ENCODE peak calls at places on chromosomes 1 and 21, in seven cellular contexts. Q is substantia nigra; X is CD4-positive, alpha-beta memory T cell; L is myocyte; O is AG09309; H is lower leg skin; N is endothelial cell. T is an unnamed sample.

GRCh38 chr1:33390550-33390949 is 40.3 kb downstream of the PHC2 start:
- DNase-seq in L (no peak), O (no peak), X (no peak), H (no peak), N (no peak), Q (no peak), T (no peak)

GRCh38 chr1:204503913-204504519 is 9.4 kb upstream of the PIK3C2B start:
- DNase-seq in Q (no peak), N (no peak), X (no peak), L (no peak), O (no peak), H (no peak), T (no peak)

GRCh38 chr1:116537439-116537838 is 33.4 kb downstream of the CD58 start:
- DNase-seq in H (no peak), X (no peak), N (no peak), Q (no peak), O (no peak), L (no peak), T (no peak)

GRCh38 chr1:236163460-236164153 is 21.3 kb downstream of the GPR137B start:
- DNase-seq in L (no peak), N (no peak), H (peak), X (no peak), Q (no peak), O (no peak), T (no peak)

GRCh38 chr1:212669102-212669501 is 30.5 kb downstream of the BATF3 start:
- DNase-seq in Q (no peak), O (no peak), L (peak), H (no peak), N (peak), X (no peak), T (peak)

GRCh38 chr21:46155514-46156377 is at the start of gene FTCD:
- DNase-seq in H (peak), L (no peak), O (no peak), X (no peak), Q (no peak), N (no peak), T (no peak)

GRCh38 chr1:31571340-31572295 is 4.7 kb upstream of the TINAGL1 start:
- DNase-seq in X (no peak), Q (no peak), L (no peak), O (no peak), H (no peak), N (no peak), T (no peak)

GRCh38 chr1:26278303-26278702 is 1.6 kb upstream of the SH3BGRL3 start:
- DNase-seq in L (peak), Q (peak), H (peak), X (no peak), N (no peak), O (peak), T (no peak)

GRCh38 chr1:104172243-104172681 is 422.6 kb downstream of the AMY1C start:
- DNase-seq in O (no peak), L (no peak), X (no peak), H (no peak), Q (no peak), N (no peak), T (no peak)

GRCh38 chr1:183296782-183297181 is 110.7 kb downstream of the LAMC2 start:
- DNase-seq in N (no peak), O (no peak), H (no peak), Q (no peak), L (no peak), X (no peak), T (no peak)

GRCh38 chr1:28580706-28581530 is 11.1 kb upstream of the RAB42 start:
- DNase-seq in O (no peak), N (no peak), Q (no peak), L (peak), H (peak), X (peak), T (no peak)

GRCh38 chr1:120178799-120179419 is 2.6 kb upstream of the SEC22B start:
- DNase-seq in O (no peak), H (no peak), X (no peak), Q (no peak), N (no peak), L (peak), T (peak)

GRCh38 chr1:1334835-1335234 is 3.8 kb downstream of the TAS1R3 start:
- DNase-seq in L (no peak), X (no peak), Q (no peak), H (no peak), N (peak), O (no peak), T (peak)